ENCODE peak calls at places on chromosomes 4 and X, in five cellular contexts. One of them, this sample, is unnamed.

GRCh38 chrX:10327651-10328050 is 170.9 kb downstream of the CLCN4 start:
- DNase-seq in esophagus muscularis mucosa: no peak
- DNase-seq in endothelial cell of umbilical vein: no peak
- DNase-seq in nephron progenitor cell: no peak
- DNase-seq in CD4-positive, alpha-beta T cell: no peak
- DNase-seq in this sample: no peak

GRCh38 chr4:52243367-52243766 is 192.3 kb downstream of the SPATA18 start:
- DNase-seq in nephron progenitor cell: no peak
- DNase-seq in CD4-positive, alpha-beta T cell: no peak
- DNase-seq in esophagus muscularis mucosa: no peak
- DNase-seq in endothelial cell of umbilical vein: no peak
- DNase-seq in this sample: no peak

GRCh38 chrX:84729809-84730208 is 227.6 kb upstream of the HDX start:
- DNase-seq in CD4-positive, alpha-beta T cell: no peak
- DNase-seq in nephron progenitor cell: peak; percentile 8
- DNase-seq in esophagus muscularis mucosa: no peak
- DNase-seq in endothelial cell of umbilical vein: peak; percentile 7
- DNase-seq in this sample: no peak

GRCh38 chrX:15675490-15675921 is 10.9 kb upstream of the CLTRN start:
- DNase-seq in esophagus muscularis mucosa: peak; percentile 95
- DNase-seq in endothelial cell of umbilical vein: no peak
- DNase-seq in nephron progenitor cell: peak; percentile 73
- DNase-seq in CD4-positive, alpha-beta T cell: peak; percentile 81
- DNase-seq in this sample: peak; percentile 67

GRCh38 chr4:1717129-1718094 is 3.7 kb downstream of the TMEM129 start:
- DNase-seq in nephron progenitor cell: no peak
- DNase-seq in endothelial cell of umbilical vein: no peak
- DNase-seq in esophagus muscularis mucosa: no peak
- DNase-seq in CD4-positive, alpha-beta T cell: no peak
- DNase-seq in this sample: no peak

GRCh38 chrX:87489071-87489470 is 28.5 kb upstream of the KLHL4 start:
- DNase-seq in endothelial cell of umbilical vein: peak; percentile 47
- DNase-seq in nephron progenitor cell: no peak
- DNase-seq in esophagus muscularis mucosa: no peak
- DNase-seq in CD4-positive, alpha-beta T cell: no peak
- DNase-seq in this sample: no peak

GRCh38 chr4:25223770-25224375 is 10.0 kb upstream of the PI4K2B start:
- DNase-seq in endothelial cell of umbilical vein: peak; percentile 21
- DNase-seq in esophagus muscularis mucosa: no peak
- DNase-seq in CD4-positive, alpha-beta T cell: no peak
- DNase-seq in nephron progenitor cell: peak; percentile 38
- DNase-seq in this sample: no peak

GRCh38 chr4:147678796-147679549 is 5.0 kb downstream of the PRMT9 start:
- DNase-seq in endothelial cell of umbilical vein: no peak
- DNase-seq in esophagus muscularis mucosa: no peak
- DNase-seq in CD4-positive, alpha-beta T cell: no peak
- DNase-seq in nephron progenitor cell: no peak
- DNase-seq in this sample: no peak

GRCh38 chr4:67909910-67910905 is 26.4 kb upstream of the TMPRSS11D start:
- DNase-seq in endothelial cell of umbilical vein: peak; percentile 34
- DNase-seq in CD4-positive, alpha-beta T cell: no peak
- DNase-seq in nephron progenitor cell: no peak
- DNase-seq in esophagus muscularis mucosa: no peak
- DNase-seq in this sample: no peak

GRCh38 chr4:87236851-87237250 is 16.4 kb upstream of the KLHL8 start:
- DNase-seq in esophagus muscularis mucosa: no peak
- DNase-seq in nephron progenitor cell: no peak
- DNase-seq in CD4-positive, alpha-beta T cell: no peak
- DNase-seq in endothelial cell of umbilical vein: no peak
- DNase-seq in this sample: no peak

GRCh38 chr4:148795156-148795864 is 353.1 kb upstream of the NR3C2 start:
- DNase-seq in nephron progenitor cell: no peak
- DNase-seq in esophagus muscularis mucosa: no peak
- DNase-seq in endothelial cell of umbilical vein: peak; percentile 55
- DNase-seq in CD4-positive, alpha-beta T cell: no peak
- DNase-seq in this sample: no peak

GRCh38 chr4:173288296-173288695 is 45.9 kb downstream of the HMGB2 start:
- DNase-seq in CD4-positive, alpha-beta T cell: peak; percentile 36
- DNase-seq in nephron progenitor cell: peak; percentile 74
- DNase-seq in esophagus muscularis mucosa: no peak
- DNase-seq in endothelial cell of umbilical vein: peak; percentile 31
- DNase-seq in this sample: peak; percentile 60

GRCh38 chr4:1154523-1155182 is 17.7 kb downstream of the SPON2 start:
- DNase-seq in endothelial cell of umbilical vein: no peak
- DNase-seq in CD4-positive, alpha-beta T cell: no peak
- DNase-seq in nephron progenitor cell: no peak
- DNase-seq in esophagus muscularis mucosa: peak; percentile 89
- DNase-seq in this sample: no peak

GRCh38 chrX:23822397-23822796 is 39.4 kb downstream of the SAT1 start:
- DNase-seq in esophagus muscularis mucosa: no peak
- DNase-seq in CD4-positive, alpha-beta T cell: no peak
- DNase-seq in nephron progenitor cell: no peak
- DNase-seq in endothelial cell of umbilical vein: no peak
- DNase-seq in this sample: no peak

GRCh38 chrX:48083212-48083611 is 11.8 kb upstream of the ZNF630 start:
- DNase-seq in endothelial cell of umbilical vein: peak; percentile 53
- DNase-seq in CD4-positive, alpha-beta T cell: peak; percentile 16
- DNase-seq in nephron progenitor cell: peak; percentile 42
- DNase-seq in esophagus muscularis mucosa: no peak
- DNase-seq in this sample: no peak

GRCh38 chrX:115364625-115365024 is 75.1 kb downstream of the LUZP4 start:
- DNase-seq in endothelial cell of umbilical vein: no peak
- DNase-seq in esophagus muscularis mucosa: no peak
- DNase-seq in CD4-positive, alpha-beta T cell: no peak
- DNase-seq in nephron progenitor cell: no peak
- DNase-seq in this sample: no peak

GRCh38 chrX:108165349-108166111 is 74.0 kb downstream of the ATG4A start:
- DNase-seq in CD4-positive, alpha-beta T cell: no peak
- DNase-seq in esophagus muscularis mucosa: no peak
- DNase-seq in endothelial cell of umbilical vein: peak; percentile 12
- DNase-seq in nephron progenitor cell: peak; percentile 20
- DNase-seq in this sample: no peak

GRCh38 chr4:109649872-109650271 is 53.4 kb downstream of the CASP6 start:
- DNase-seq in esophagus muscularis mucosa: no peak
- DNase-seq in nephron progenitor cell: no peak
- DNase-seq in CD4-positive, alpha-beta T cell: no peak
- DNase-seq in endothelial cell of umbilical vein: no peak
- DNase-seq in this sample: no peak

GRCh38 chr4:74237425-74237966 is 70.8 kb upstream of the EPGN start:
- DNase-seq in CD4-positive, alpha-beta T cell: no peak
- DNase-seq in nephron progenitor cell: no peak
- DNase-seq in endothelial cell of umbilical vein: no peak
- DNase-seq in esophagus muscularis mucosa: no peak
- DNase-seq in this sample: no peak

GRCh38 chr4:77481856-77482255 is 123.8 kb upstream of the CXCL13 start:
- DNase-seq in nephron progenitor cell: no peak
- DNase-seq in endothelial cell of umbilical vein: no peak
- DNase-seq in CD4-positive, alpha-beta T cell: no peak
- DNase-seq in esophagus muscularis mucosa: peak; percentile 81
- DNase-seq in this sample: no peak

GRCh38 chr4:17719106-17719505 is 62.3 kb downstream of the FAM184B start:
- DNase-seq in esophagus muscularis mucosa: no peak
- DNase-seq in endothelial cell of umbilical vein: no peak
- DNase-seq in CD4-positive, alpha-beta T cell: no peak
- DNase-seq in nephron progenitor cell: no peak
- DNase-seq in this sample: no peak

GRCh38 chr4:1177274-1178141 is 5.1 kb upstream of the SPON2 start:
- DNase-seq in endothelial cell of umbilical vein: no peak
- DNase-seq in CD4-positive, alpha-beta T cell: no peak
- DNase-seq in esophagus muscularis mucosa: no peak
- DNase-seq in nephron progenitor cell: no peak
- DNase-seq in this sample: no peak

GRCh38 chr4:3290476-3290875 is 2.3 kb upstream of the RGS12 start:
- DNase-seq in esophagus muscularis mucosa: no peak
- DNase-seq in CD4-positive, alpha-beta T cell: no peak
- DNase-seq in endothelial cell of umbilical vein: no peak
- DNase-seq in nephron progenitor cell: no peak
- DNase-seq in this sample: no peak

GRCh38 chrX:46913710-46914109 is 1.5 kb downstream of the JADE3 start:
- DNase-seq in CD4-positive, alpha-beta T cell: no peak
- DNase-seq in endothelial cell of umbilical vein: peak; percentile 33
- DNase-seq in esophagus muscularis mucosa: no peak
- DNase-seq in nephron progenitor cell: no peak
- DNase-seq in this sample: no peak

GRCh38 chrX:49165901-49166881 is 3.6 kb downstream of the MAGIX start:
- DNase-seq in esophagus muscularis mucosa: peak; percentile 93
- DNase-seq in endothelial cell of umbilical vein: peak; percentile 66
- DNase-seq in nephron progenitor cell: peak; percentile 68
- DNase-seq in CD4-positive, alpha-beta T cell: peak; percentile 70
- DNase-seq in this sample: peak; percentile 91
- TF ChIP-seq CTCF in esophagus muscularis mucosa: peak; percentile 33
- TF ChIP-seq CTCF in endothelial cell of umbilical vein: peak; percentile 18
- TF ChIP-seq CTCF in nephron progenitor cell: no peak
- TF ChIP-seq CTCF in CD4-positive, alpha-beta T cell: peak; percentile 31
- TF ChIP-seq CTCF in this sample: peak; percentile 47

GRCh38 chr4:82217986-82218715 is 155.6 kb downstream of the HNRNPD start:
- DNase-seq in nephron progenitor cell: no peak
- DNase-seq in endothelial cell of umbilical vein: no peak
- DNase-seq in esophagus muscularis mucosa: no peak
- DNase-seq in CD4-positive, alpha-beta T cell: no peak
- DNase-seq in this sample: no peak
- TF ChIP-seq CTCF in nephron progenitor cell: no peak
- TF ChIP-seq CTCF in endothelial cell of umbilical vein: peak; percentile 31
- TF ChIP-seq CTCF in esophagus muscularis mucosa: peak; percentile 9
- TF ChIP-seq CTCF in CD4-positive, alpha-beta T cell: peak; percentile 53
- TF ChIP-seq CTCF in this sample: peak; percentile 16

GRCh38 chr4:90120815-90121214 is 6.4 kb upstream of the CCSER1 start:
- DNase-seq in endothelial cell of umbilical vein: peak; percentile 19
- DNase-seq in CD4-positive, alpha-beta T cell: no peak
- DNase-seq in esophagus muscularis mucosa: no peak
- DNase-seq in nephron progenitor cell: no peak
- DNase-seq in this sample: no peak

GRCh38 chr4:90121961-90122748 is 5.0 kb upstream of the CCSER1 start:
- DNase-seq in CD4-positive, alpha-beta T cell: no peak
- DNase-seq in esophagus muscularis mucosa: no peak
- DNase-seq in endothelial cell of umbilical vein: peak; percentile 79
- DNase-seq in nephron progenitor cell: no peak
- DNase-seq in this sample: no peak

GRCh38 chr4:90118547-90119211 is 8.5 kb upstream of the CCSER1 start:
- DNase-seq in CD4-positive, alpha-beta T cell: no peak
- DNase-seq in esophagus muscularis mucosa: no peak
- DNase-seq in nephron progenitor cell: no peak
- DNase-seq in endothelial cell of umbilical vein: no peak
- DNase-seq in this sample: no peak

DNA sequence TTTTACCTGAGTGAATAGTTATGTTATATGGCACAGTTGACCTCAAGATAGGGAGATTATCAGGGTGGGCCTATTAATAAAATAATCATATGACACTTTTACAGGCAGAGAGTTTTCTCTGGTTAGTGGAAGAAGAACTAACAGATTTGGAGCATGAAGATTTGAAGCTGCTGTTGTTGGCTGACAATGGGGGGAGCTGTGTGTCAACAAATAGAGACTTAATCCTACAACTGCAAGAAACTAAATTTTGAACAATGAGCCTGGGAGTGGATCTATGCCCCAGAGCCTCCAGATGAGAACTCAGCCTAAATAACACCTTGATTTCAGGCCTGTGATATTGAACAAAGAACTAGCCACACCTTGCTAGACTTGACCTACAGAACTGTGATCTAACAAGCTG is 7.2 kb upstream of the CCSER1 start:
- DNase-seq in endothelial cell of umbilical vein: peak; percentile 23
- DNase-seq in esophagus muscularis mucosa: no peak
- DNase-seq in CD4-positive, alpha-beta T cell: no peak
- DNase-seq in nephron progenitor cell: no peak
- DNase-seq in this sample: no peak
- TF ChIP-seq CTCF in endothelial cell of umbilical vein: peak; percentile 10
- TF ChIP-seq CTCF in esophagus muscularis mucosa: no peak
- TF ChIP-seq CTCF in CD4-positive, alpha-beta T cell: no peak
- TF ChIP-seq CTCF in nephron progenitor cell: no peak
- TF ChIP-seq CTCF in this sample: no peak

GRCh38 chrX:149498767-149499166 is 6.3 kb downstream of the IDS start:
- DNase-seq in endothelial cell of umbilical vein: no peak
- DNase-seq in CD4-positive, alpha-beta T cell: no peak
- DNase-seq in esophagus muscularis mucosa: no peak
- DNase-seq in nephron progenitor cell: no peak
- DNase-seq in this sample: no peak
- TF ChIP-seq CTCF in endothelial cell of umbilical vein: no peak
- TF ChIP-seq CTCF in CD4-positive, alpha-beta T cell: no peak
- TF ChIP-seq CTCF in esophagus muscularis mucosa: no peak
- TF ChIP-seq CTCF in nephron progenitor cell: no peak
- TF ChIP-seq CTCF in this sample: no peak

This sample was measured in CD14-positive monocyte.